ENCODE peak calls at places on chromosomes 5 and 9, in four cellular contexts. P is GM06990, X is tibial artery, V is heart right ventricle. Z is an unnamed sample.

GRCh38 chr5:80109549-80110478 is 74.7 kb downstream of the THBS4 start:
- DNase-seq in P (no peak), X (no peak), V (peak; percentile 79), Z (no peak)

GRCh38 chr9:129720181-129720864 is 32.5 kb downstream of the PTGES start:
- DNase-seq in P (no peak), X (no peak), V (no peak), Z (no peak)

GRCh38 chr5:134504629-134505300 is 20.7 kb upstream of the JADE2 start:
- DNase-seq in P (no peak), X (peak; percentile 62), V (no peak), Z (no peak)

GRCh38 chr5:137603891-137604290 is 104.8 kb upstream of the SPOCK1 start:
- DNase-seq in P (no peak), X (no peak), V (no peak), Z (no peak)

GRCh38 chr5:113336975-113337374 is 97.8 kb downstream of the TSSK1B start:
- DNase-seq in P (no peak), X (no peak), V (peak; percentile 54), Z (peak; percentile 74)

GRCh38 chr5:132260714-132261615 is 3.5 kb downstream of the PDLIM4 start:
- DNase-seq in P (no peak), X (peak; percentile 80), V (peak; percentile 74), Z (peak; percentile 76)

GRCh38 chr9:2341956-2342355 is 279.6 kb upstream of the VLDLR start:
- DNase-seq in P (no peak), X (no peak), V (no peak), Z (no peak)

GRCh38 chr5:77923666-77924065 is 147.5 kb upstream of the TBCA start:
- DNase-seq in P (no peak), X (no peak), V (no peak), Z (no peak)

GRCh38 chr9:126667190-126668055 is 53.7 kb downstream of the LMX1B start:
- DNase-seq in P (no peak), X (no peak), V (no peak), Z (no peak)

GRCh38 chr5:33507426-33507825 is 66.7 kb downstream of the TARS1 start:
- DNase-seq in P (no peak), X (no peak), V (no peak), Z (no peak)

GRCh38 chr9:79325501-79325900 is 246.3 kb upstream of the TLE4 start:
- DNase-seq in P (no peak), X (no peak), V (no peak), Z (no peak)

GRCh38 chr5:143349127-143349526 is 54.4 kb downstream of the NR3C1 start:
- DNase-seq in P (no peak), X (no peak), V (no peak), Z (no peak)

GRCh38 chr5:169856571-169856970 is 123.7 kb downstream of the INSYN2B start:
- DNase-seq in P (no peak), X (no peak), V (no peak), Z (no peak)

GRCh38 chr5:148984333-148984732 is 78.5 kb downstream of the SH3TC2 start:
- DNase-seq in P (no peak), X (no peak), V (no peak), Z (no peak)

DNA sequence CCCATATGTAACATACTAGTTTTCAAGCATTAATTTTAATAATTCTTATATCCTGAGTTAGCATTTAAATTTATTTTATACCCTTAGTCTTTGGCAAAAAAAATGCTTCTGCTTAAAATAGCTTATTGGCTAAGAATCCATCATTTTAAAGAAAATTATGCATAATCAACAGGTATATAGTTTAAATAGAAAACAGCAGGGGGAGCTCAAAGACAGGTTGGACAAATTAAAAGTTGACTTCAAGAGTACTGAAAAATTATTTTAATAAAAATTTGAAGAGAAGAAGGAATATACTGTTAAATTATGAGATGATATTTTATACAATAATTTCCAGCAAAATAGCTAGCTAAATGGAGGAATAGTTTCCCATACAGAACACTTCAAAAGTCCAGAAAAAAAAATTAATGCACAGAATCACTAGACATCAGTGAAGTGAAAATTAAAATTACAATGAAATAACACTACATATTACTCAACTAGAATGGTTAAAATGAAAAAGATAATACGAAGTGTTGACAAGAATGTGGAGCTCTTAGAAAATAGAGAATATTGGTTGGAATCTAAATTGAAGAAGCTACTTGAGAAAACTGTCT is 387.1 kb downstream of the PDE4D start:
- DNase-seq in P (no peak), X (no peak), V (no peak), Z (no peak)
- TF ChIP-seq CTCF in P (peak; percentile 28), X (peak; percentile 53), V (peak; percentile 28), Z (peak; percentile 68)

GRCh38 chr5:54522080-54522479 is 4.5 kb downstream of the SNX18 start:
- DNase-seq in P (no peak), X (no peak), V (no peak), Z (no peak)

GRCh38 chr5:54519083-54519541 is 1.6 kb downstream of the SNX18 start:
- DNase-seq in P (peak; percentile 2), X (peak; percentile 70), V (no peak), Z (no peak)

GRCh38 chr5:54520438-54520846 is 2.9 kb downstream of the SNX18 start:
- DNase-seq in P (no peak), X (peak; percentile 72), V (peak; percentile 30), Z (no peak)

GRCh38 chr5:54518146-54519082 is 855 bp downstream of the SNX18 start:
- DNase-seq in P (peak; percentile 15), X (peak; percentile 76), V (peak; percentile 41), Z (no peak)

DNA sequence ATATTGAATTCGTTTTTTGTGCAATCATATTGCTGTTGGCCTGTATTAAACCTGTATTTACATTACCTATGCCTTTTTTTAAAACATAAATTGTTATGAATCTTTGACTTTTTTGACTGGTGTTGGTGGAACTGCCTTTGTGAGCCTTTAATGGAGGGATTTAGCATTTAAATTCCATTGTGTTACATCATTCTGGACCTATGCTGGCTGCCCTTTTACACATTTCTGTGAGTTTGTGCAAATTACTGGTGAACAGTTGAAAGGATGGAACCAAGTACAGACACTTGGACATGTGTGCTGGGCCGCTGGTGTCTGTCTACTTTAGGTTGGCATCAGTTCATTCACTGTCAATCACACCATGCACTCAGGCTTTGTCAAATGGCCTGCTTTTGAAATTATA is 3.4 kb downstream of the SNX18 start:
- DNase-seq in P (no peak), X (no peak), V (no peak), Z (no peak)
- H3K4me3 ChIP-seq in P (no peak overlapping the region), X (peak overlapping the region; percentile 86), V (peak overlapping the region; percentile 100), Z (peak overlapping the region; percentile 92)

GRCh38 chr9:38380230-38380871 is 12.2 kb upstream of the ALDH1B1 start:
- DNase-seq in P (no peak), X (no peak), V (no peak), Z (no peak)
- TF ChIP-seq CTCF in P (no peak), X (no peak), V (no peak), Z (no peak)

GRCh38 chr9:33524431-33524947 is 438 bp downstream of the ANKRD18B start:
- DNase-seq in P (peak; percentile 7), X (no peak), V (no peak), Z (no peak)
- H3K4me3 ChIP-seq in P (no peak overlapping the region), X (peak overlapping the region; percentile 33), V (peak overlapping the region; percentile 36), Z (peak overlapping the region; percentile 50)

GRCh38 chr5:51347704-51348103 is 35.5 kb upstream of the ISL1 start:
- DNase-seq in P (no peak), X (no peak), V (no peak), Z (no peak)
- TF ChIP-seq CTCF in P (no peak), X (no peak), V (no peak), Z (no peak)

GRCh38 chr5:109708813-109709212 is 19.1 kb downstream of the MAN2A1 start:
- DNase-seq in P (no peak), X (no peak), V (no peak), Z (no peak)
- H3K4me3 ChIP-seq in P (no peak overlapping the region), X (no peak overlapping the region), V (no peak overlapping the region), Z (no peak overlapping the region)